ENCODE peak calls at places on chromosomes 4 and X, in nine cellular contexts. F is PC-3; L is bronchial epithelial cell; K is lower leg skin; V is tibial artery; X is CD4-positive, alpha-beta memory T cell; O is foreskin fibroblast; Q is uterus; S is cardiac muscle cell. M is an unnamed sample.

GRCh38 chr4:142961866-142962265 is 115.8 kb upstream of the INPP4B start:
- DNase-seq in V (no peak), S (peak), X (no peak), Q (peak), K (no peak), F (no peak), O (no peak), L (no peak), M (no peak)

GRCh38 chrX:110403839-110404238 is 45.2 kb downstream of the RTL9 start:
- DNase-seq in F (no peak), L (no peak), V (no peak), K (no peak), S (no peak), Q (no peak), X (no peak), O (peak), M (peak)

GRCh38 chr4:162682651-162683050 is 484.0 kb downstream of the NAF1 start:
- DNase-seq in X (no peak), Q (no peak), K (no peak), L (peak), F (no peak), O (no peak), S (no peak), V (no peak), M (no peak)

GRCh38 chrX:48509245-48509590 is 426 bp downstream of the PORCN start:
- DNase-seq in O (no peak), S (no peak), V (no peak), F (no peak), K (no peak), X (peak), L (no peak), Q (no peak), M (no peak)

GRCh38 chrX:1060562-1060960 is 151.9 kb downstream of the CRLF2 start:
- DNase-seq in X (no peak), O (no peak), Q (no peak), F (no peak), S (no peak), V (no peak), L (no peak), K (peak), M (no peak)

GRCh38 chrX:105323951-105324350 is 103.5 kb upstream of the TEX13A start:
- DNase-seq in F (peak), K (no peak), S (peak), X (no peak), O (peak), L (peak), V (no peak), Q (no peak), M (peak)

GRCh38 chr4:81997313-81997712 is 376.5 kb downstream of the HNRNPD start:
- DNase-seq in V (no peak), S (no peak), L (no peak), F (no peak), Q (no peak), X (no peak), O (no peak), K (no peak), M (no peak)

GRCh38 chrX:39705299-39705698 is 392.5 kb downstream of the BCOR start:
- DNase-seq in L (peak), Q (peak), X (no peak), K (peak), V (peak), S (peak), F (peak), O (peak), M (peak)

GRCh38 chr4:74624351-74625151 is 169.8 kb downstream of the BTC start:
- DNase-seq in S (peak), Q (no peak), X (no peak), L (peak), F (peak), V (no peak), K (no peak), O (peak), M (peak)

GRCh38 chr4:40283968-40284367 is 51.2 kb upstream of the CHRNA9 start:
- DNase-seq in F (peak), X (peak), Q (no peak), V (no peak), O (no peak), S (no peak), K (no peak), L (peak), M (no peak)

GRCh38 chr4:7607156-7607910 is 172.6 kb upstream of the PSAPL1 start:
- DNase-seq in L (no peak), O (no peak), S (peak), K (no peak), X (no peak), Q (no peak), V (no peak), F (no peak), M (no peak)

GRCh38 chr4:173707658-173708415 is 177.8 kb upstream of the HAND2 start:
- DNase-seq in F (no peak), V (no peak), Q (no peak), O (no peak), X (no peak), L (no peak), K (no peak), S (peak), M (peak)

GRCh38 chr4:112650332-112650731 is 13.4 kb downstream of the LARP7 start:
- DNase-seq in X (no peak), F (no peak), V (no peak), L (no peak), K (no peak), O (no peak), Q (no peak), S (no peak), M (no peak)

GRCh38 chr4:48780867-48781219 is 764 bp upstream of the FRYL start:
- DNase-seq in F (no peak), L (peak), X (peak), K (no peak), Q (peak), S (peak), V (peak), O (peak), M (no peak)

GRCh38 chrX:13046035-13046851 is 1.8 kb upstream of the FAM9C start:
- DNase-seq in F (no peak), Q (no peak), X (no peak), S (no peak), O (no peak), L (no peak), K (no peak), V (no peak), M (no peak)

GRCh38 chr4:138014664-138015288 is 227.4 kb downstream of the SLC7A11 start:
- DNase-seq in F (no peak), L (no peak), K (no peak), Q (no peak), X (no peak), V (no peak), O (no peak), S (no peak), M (no peak)

GRCh38 chrX:19121898-19122640 is at the start of gene ADGRG2:
- DNase-seq in V (no peak), K (no peak), L (no peak), Q (no peak), S (peak), X (no peak), O (no peak), F (peak), M (no peak)
- H3K4me3 ChIP-seq in V (peak), K (peak), L (peak), Q (peak), S (peak), X (no peak), O (no peak), F (peak), M (peak)

GRCh38 chr4:47031011-47031678 is at the start of gene GABRB1:
- DNase-seq in K (no peak), S (peak), X (no peak), O (peak), L (peak), V (peak), F (no peak), Q (peak), M (no peak)
- H3K4me3 ChIP-seq in K (peak), S (peak), X (peak), O (peak), L (peak), V (peak), F (no peak), Q (peak), M (peak)

GRCh38 chrX:119687661-119688413 is 5.1 kb downstream of the SEPTIN6 start:
- DNase-seq in O (no peak), K (no peak), V (no peak), S (no peak), Q (no peak), F (no peak), X (no peak), L (no peak), M (no peak)
- H3K4me3 ChIP-seq in O (no peak), K (no peak), V (no peak), S (no peak), Q (no peak), F (no peak), X (peak), L (no peak), M (no peak)

GRCh38 chrX:154696328-154697045 is 43.1 kb upstream of the CTAG2 start:
- DNase-seq in O (peak), L (peak), K (no peak), V (no peak), F (peak), Q (peak), S (peak), X (no peak), M (peak)
- H3K4me3 ChIP-seq in O (no peak), L (no peak), K (no peak), V (no peak), F (no peak), Q (no peak), S (no peak), X (no peak), M (no peak)

GRCh38 chrX:71095971-71096701 is 485 bp downstream of the FOXO4 start:
- DNase-seq in F (peak), V (no peak), Q (no peak), K (no peak), X (peak), O (peak), S (no peak), L (peak), M (no peak)
- H3K4me3 ChIP-seq in F (peak), V (peak), Q (peak), K (peak), X (peak), O (peak), S (peak), L (peak), M (peak)

GRCh38 chr4:26238782-26239647 is 81.8 kb upstream of the RBPJ start:
- DNase-seq in F (peak), K (no peak), Q (no peak), L (no peak), O (peak), V (no peak), X (no peak), S (peak), M (peak)

GRCh38 chr4:26235500-26235899 is 85.3 kb upstream of the RBPJ start:
- DNase-seq in F (peak), L (peak), O (peak), V (peak), K (peak), S (peak), X (no peak), Q (peak), M (peak)

GRCh38 chr4:26239796-26240195 is 81.0 kb upstream of the RBPJ start:
- DNase-seq in S (no peak), K (no peak), L (no peak), F (no peak), O (peak), Q (no peak), X (no peak), V (no peak), M (no peak)

GRCh38 chr4:26237916-26238315 is 82.9 kb upstream of the RBPJ start:
- DNase-seq in K (no peak), L (no peak), O (no peak), F (peak), V (no peak), X (no peak), S (no peak), Q (no peak), M (no peak)

GRCh38 chr4:26238426-26238781 is 82.4 kb upstream of the RBPJ start:
- DNase-seq in K (no peak), L (no peak), Q (no peak), O (no peak), S (no peak), F (peak), V (no peak), X (no peak), M (no peak)
- H3K4me3 ChIP-seq in K (no peak), L (no peak), Q (no peak), O (no peak), S (no peak), F (peak), V (no peak), X (no peak), M (no peak)

M was measured in skeletal muscle cell.